ENCODE peak calls at places on chromosome 19, in five cellular contexts. E is foreskin melanocyte; H is body of pancreas; S is T follicular helper cell; B is CD8-positive, alpha-beta memory T cell. Q is an unnamed sample.

GRCh38 chr19:58397533-58398037 is 2.1 kb downstream of the RNF225 start:
- DNase-seq in E (no peak), H (no peak), S (no peak), B (no peak), Q (no peak)

GRCh38 chr19:13574933-13575332 is 68.7 kb upstream of the CACNA1A start:
- DNase-seq in E (no peak), H (no peak), S (no peak), B (no peak), Q (no peak)

GRCh38 chr19:41328818-41329220 is 18.8 kb downstream of the CCDC97 start:
- DNase-seq in E (no peak), H (no peak), S (no peak), B (no peak), Q (no peak)

GRCh38 chr19:56837492-56837891 is 3.0 kb downstream of the PEG3 start:
- DNase-seq in E (no peak), H (peak; percentile 86), S (no peak), B (no peak), Q (peak; percentile 31)

GRCh38 chr19:18597809-18598660 is 8.6 kb downstream of the CRLF1 start:
- DNase-seq in E (no peak), H (no peak), S (no peak), B (no peak), Q (no peak)

GRCh38 chr19:36149673-36150406 is 2.4 kb downstream of the COX7A1 start:
- DNase-seq in E (no peak), H (no peak), S (no peak), B (no peak), Q (no peak)

GRCh38 chr19:22603518-22604440 is 30.3 kb upstream of the ZNF492 start:
- DNase-seq in E (no peak), H (no peak), S (no peak), B (no peak), Q (no peak)

GRCh38 chr19:48041877-48042580 is 1.9 kb downstream of the CABP5 start:
- DNase-seq in E (no peak), H (no peak), S (no peak), B (no peak), Q (no peak)

GRCh38 chr19:55212447-55212846 is 3.1 kb upstream of the PTPRH start:
- DNase-seq in E (no peak), H (no peak), S (no peak), B (no peak), Q (no peak)

GRCh38 chr19:53571339-53571738 is 33.4 kb downstream of the ZNF331 start:
- DNase-seq in E (no peak), H (no peak), S (no peak), B (no peak), Q (no peak)

GRCh38 chr19:49912965-49913685 is 15.9 kb upstream of the ATF5 start:
- DNase-seq in E (no peak), H (no peak), S (no peak), B (no peak), Q (no peak)

GRCh38 chr19:17948474-17948966 is 15.7 kb downstream of the CCDC124 start:
- DNase-seq in E (no peak), H (peak; percentile 35), S (no peak), B (no peak), Q (no peak)

GRCh38 chr19:39246951-39247669 is 1.5 kb downstream of the IFNL4 start:
- DNase-seq in E (no peak), H (no peak), S (peak; percentile 14), B (no peak), Q (no peak)

GRCh38 chr19:12867120-12868099 is 13.8 kb downstream of the DNASE2 start:
- DNase-seq in E (peak; percentile 42), H (peak; percentile 67), S (peak; percentile 30), B (peak; percentile 55), Q (peak; percentile 73)

GRCh38 chr19:5547881-5548280 is 19.9 kb downstream of the TINCR start:
- DNase-seq in E (peak; percentile 51), H (no peak), S (no peak), B (no peak), Q (peak; percentile 31)

Q was measured in stomach.